ENCODE peak calls at places on chromosomes 16 and 17, in four cellular contexts. P, K, W and F are unnamed samples.

GRCh38 chr17:47901423-47901822 is 5.4 kb downstream of the SP2 start:
- DNase-seq in P (no peak), W (no peak), K (no peak), F (no peak)

GRCh38 chr17:1896243-1897163 is 66.7 kb downstream of the RPA1 start:
- DNase-seq in P (no peak), W (peak; percentile 17), K (peak; percentile 40), F (no peak)

GRCh38 chr17:44522883-44523671 is 19.9 kb upstream of the GPATCH8 start:
- DNase-seq in W (peak; percentile 46), P (peak; percentile 60), K (peak; percentile 65), F (no peak)

GRCh38 chr17:50036455-50037320 is 19.2 kb upstream of the ITGA3 start:
- DNase-seq in P (no peak), W (no peak), K (no peak), F (no peak)

GRCh38 chr17:83162035-83162745 is 82.8 kb downstream of the METRNL start:
- DNase-seq in K (no peak), W (no peak), P (no peak), F (no peak)

GRCh38 chr17:56815711-56816110 is 18.0 kb downstream of the C17orf67 start:
- DNase-seq in W (no peak), K (no peak), P (no peak), F (no peak)

GRCh38 chr17:30449480-30449879 is 27.7 kb upstream of the GOSR1 start:
- DNase-seq in P (no peak), W (no peak), K (no peak), F (no peak)

GRCh38 chr17:77235370-77236080 is 94.8 kb downstream of the SEC14L1 start:
- DNase-seq in P (no peak), W (peak; percentile 34), K (no peak), F (no peak)

GRCh38 chr16:19137201-19137601 is 23.4 kb downstream of the ITPRIPL2 start:
- DNase-seq in P (no peak), W (no peak), K (no peak), F (no peak)

GRCh38 chr17:41496803-41497484 is 7.2 kb upstream of the KRT36 start:
- DNase-seq in W (peak; percentile 12), P (peak; percentile 91), K (peak; percentile 66), F (peak; percentile 74)

GRCh38 chr17:5019475-5019956 is 15.7 kb downstream of the SLC52A1 start:
- DNase-seq in W (no peak), P (peak; percentile 22), K (peak; percentile 59), F (no peak)

GRCh38 chr16:84302111-84302954 is 7.7 kb downstream of the WFDC1 start:
- DNase-seq in K (no peak), W (no peak), P (no peak), F (no peak)

GRCh38 chr17:16962804-16963203 is 9.1 kb downstream of the TNFRSF13B start:
- DNase-seq in P (no peak), K (no peak), W (no peak), F (no peak)

GRCh38 chr17:82148011-82148410 is 50.0 kb upstream of the FASN start:
- DNase-seq in W (no peak), P (no peak), K (no peak), F (no peak)

GRCh38 chr17:20992987-20993862 is 49.6 kb downstream of the USP22 start:
- DNase-seq in K (peak; percentile 94), P (peak; percentile 79), W (peak; percentile 3), F (peak; percentile 17)

GRCh38 chr17:42182927-42183734 is 2.1 kb downstream of the HCRT start:
- DNase-seq in W (no peak), P (peak; percentile 61), K (no peak), F (no peak)

GRCh38 chr16:85057948-85058347 is 30.4 kb downstream of the KIAA0513 start:
- DNase-seq in W (peak; percentile 59), P (no peak), K (peak; percentile 40), F (no peak)

GRCh38 chr16:4847774-4848587 is 700 bp downstream of the UBN1 start:
- DNase-seq in K (peak; percentile 42), W (no peak), P (peak; percentile 44), F (peak; percentile 46)

GRCh38 chr17:74975943-74976342 is 3.4 kb upstream of the HID1 start:
- DNase-seq in W (no peak), K (no peak), P (no peak), F (no peak)

GRCh38 chr17:77453613-77454559 is 313.1 kb downstream of the SEC14L1 start:
- DNase-seq in W (no peak), P (peak; percentile 62), K (no peak), F (peak; percentile 63)

GRCh38 chr17:43767053-43767712 is 8.6 kb upstream of the SOST start:
- DNase-seq in P (no peak), W (no peak), K (no peak), F (no peak)

GRCh38 chr17:39756376-39757079 is 18.8 kb downstream of the GRB7 start:
- DNase-seq in P (no peak), K (no peak), W (no peak), F (no peak)

GRCh38 chr16:1088295-1089170 is 7.5 kb downstream of the C1QTNF8 start:
- DNase-seq in W (no peak), K (no peak), P (no peak), F (no peak)

GRCh38 chr17:63222655-63223054 is 223.5 kb downstream of the CYB561 start:
- DNase-seq in K (no peak), P (no peak), W (no peak), F (no peak)

GRCh38 chr17:4938069-4938491 is 1.8 kb downstream of the SLC25A11 start:
- DNase-seq in W (no peak), P (no peak), K (no peak), F (no peak)

GRCh38 chr17:55458977-55459376 is 37.3 kb upstream of the MMD start:
- DNase-seq in K (no peak), P (no peak), W (no peak), F (no peak)

DNA sequence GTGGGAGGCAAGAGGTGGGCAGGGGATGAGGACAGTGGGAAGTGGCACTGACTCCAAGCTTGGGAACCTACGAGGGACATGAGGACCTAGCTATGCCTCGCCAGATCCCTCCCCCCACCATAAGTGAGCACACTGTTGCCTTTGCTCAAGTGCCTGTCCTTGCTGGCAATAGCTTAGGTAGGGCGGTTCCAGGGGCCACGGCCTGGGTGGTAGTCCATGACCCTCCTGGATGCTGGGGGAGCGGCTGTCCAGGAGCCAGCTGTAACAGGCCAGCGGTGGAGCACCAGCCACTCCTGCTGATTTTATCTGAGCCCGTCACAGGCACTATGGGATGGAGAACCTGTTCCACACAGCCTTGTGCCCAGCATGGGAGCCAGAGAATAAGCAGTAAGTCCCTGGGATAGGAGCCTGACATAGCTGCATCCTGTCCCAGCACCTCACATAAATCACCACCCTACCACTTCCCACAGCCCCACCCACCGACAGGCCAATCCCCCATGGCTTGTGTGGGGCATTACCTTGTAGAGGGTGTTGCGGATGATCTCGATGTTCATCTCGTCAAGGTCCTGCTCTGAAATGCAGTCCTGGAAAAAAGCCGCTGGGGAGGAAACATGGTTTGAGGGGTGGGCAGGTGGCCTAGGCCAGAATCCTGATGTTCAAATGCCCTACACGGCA is 11.8 kb downstream of the HSD11B2 start:
- DNase-seq in K (no peak), W (no peak), P (no peak), F (no peak)
- TF ChIP-seq SPI1 in K (no peak), W (no peak), P (no peak), F (no peak)

GRCh38 chr17:80068301-80069160 is 32.1 kb downstream of the CCDC40 start:
- DNase-seq in P (peak; percentile 53), K (no peak), W (no peak), F (no peak)

GRCh38 chr17:80070375-80071115 is 30.8 kb upstream of the GAA start:
- DNase-seq in K (no peak), W (no peak), P (no peak), F (no peak)

GRCh38 chr17:80067393-80067986 is 31.0 kb downstream of the CCDC40 start:
- DNase-seq in W (no peak), P (no peak), K (no peak), F (no peak)

GRCh38 chr17:80069886-80070177 is 31.5 kb upstream of the GAA start:
- DNase-seq in K (no peak), W (no peak), P (no peak), F (no peak)

DNA sequence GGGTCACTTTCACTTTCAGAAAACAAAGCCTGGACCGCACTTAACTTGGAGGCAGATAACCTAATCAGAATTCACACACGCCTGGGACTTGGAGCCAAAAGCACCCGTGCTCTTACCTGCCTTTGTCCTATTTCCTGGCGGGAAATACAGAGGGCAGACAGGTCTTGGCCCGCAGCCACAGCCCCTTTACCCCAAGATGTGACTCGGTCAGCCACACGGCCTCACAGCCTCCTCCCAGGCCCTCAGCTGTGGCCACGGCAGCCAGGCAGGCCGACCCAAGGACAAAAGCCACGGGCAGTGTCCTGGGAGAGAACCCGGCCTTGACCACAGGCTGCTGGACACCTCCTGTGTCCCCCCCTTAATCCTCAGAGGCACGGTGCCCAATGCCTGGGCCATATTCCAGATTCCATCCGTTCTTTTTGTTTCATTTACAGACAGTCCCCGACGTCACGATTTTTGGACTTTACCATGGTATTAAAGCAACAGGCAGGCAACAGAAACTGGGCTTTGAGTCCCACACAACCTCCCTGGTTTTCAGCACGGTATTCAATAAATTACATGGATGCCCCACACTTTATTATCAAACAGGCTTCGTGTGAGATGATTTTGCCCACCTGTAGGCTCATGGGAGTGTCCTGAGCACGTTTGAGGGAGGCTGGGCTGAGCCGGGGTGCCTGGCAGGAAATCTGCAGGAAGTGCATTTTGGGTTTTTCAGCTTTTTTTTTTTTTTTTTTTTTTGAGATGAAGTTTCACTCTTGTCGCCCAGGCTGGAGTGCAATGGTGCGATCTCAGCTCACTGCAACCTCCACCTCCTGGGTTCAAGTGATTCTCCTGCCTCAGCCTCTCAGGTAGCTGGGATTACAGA is 30.0 kb upstream of the GAA start:
- DNase-seq in K (no peak), P (no peak), W (no peak), F (no peak)
- TF ChIP-seq SPI1 in K (no peak), P (no peak), W (no peak), F (no peak)

GRCh38 chr17:76080934-76081287 is 1.9 kb downstream of the ZACN start:
- DNase-seq in W (no peak), P (no peak), K (no peak), F (no peak)
- TF ChIP-seq SPI1 in W (no peak), P (no peak), K (no peak), F (no peak)

GRCh38 chr16:50585331-50585776 is 37.2 kb downstream of the NKD1 start:
- DNase-seq in K (no peak), W (no peak), P (no peak), F (no peak)

GRCh38 chr16:50583211-50583610 is 35.0 kb downstream of the NKD1 start:
- DNase-seq in K (no peak), P (no peak), W (no peak), F (no peak)

GRCh38 chr16:50581830-50582229 is 33.6 kb downstream of the NKD1 start:
- DNase-seq in K (no peak), P (no peak), W (no peak), F (no peak)

GRCh38 chr16:50587543-50587942 is 39.3 kb downstream of the NKD1 start:
- DNase-seq in K (no peak), W (no peak), P (no peak), F (no peak)

DNA sequence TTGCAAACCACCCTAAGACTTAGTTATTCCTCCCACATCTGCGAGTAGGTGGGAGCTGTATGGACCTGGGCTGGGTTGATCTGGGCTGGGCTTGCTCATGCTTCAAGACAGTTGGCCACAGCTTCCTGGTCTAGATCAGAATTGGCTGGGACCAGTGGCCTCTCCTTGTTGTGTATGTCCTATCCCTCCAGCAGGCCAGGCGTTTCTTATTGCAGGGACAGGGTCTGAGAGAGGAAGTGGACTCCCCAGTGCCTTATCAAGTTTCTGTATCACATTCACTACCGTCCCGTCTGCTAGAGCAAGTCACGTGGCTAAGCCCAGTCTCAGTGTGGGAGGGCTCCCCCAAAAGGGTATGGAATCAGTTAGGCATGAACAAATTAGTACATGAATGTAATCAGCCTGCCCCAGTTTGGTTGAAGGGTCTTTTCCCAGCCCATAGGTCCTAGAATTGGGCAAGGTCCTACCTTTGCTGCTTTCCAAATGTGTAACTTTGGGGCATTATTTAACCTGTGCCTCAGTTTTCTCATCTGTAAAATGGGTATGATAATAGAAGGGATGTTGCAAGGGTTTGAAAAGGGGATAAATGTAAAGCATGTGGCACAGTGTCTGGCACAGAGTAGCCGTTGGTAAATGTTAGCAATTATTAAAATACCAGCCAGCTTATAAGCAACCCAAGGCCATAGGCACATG is 36.0 kb downstream of the NKD1 start:
- DNase-seq in K (no peak), P (peak; percentile 19), W (no peak), F (peak; percentile 30)
- TF ChIP-seq SPI1 in K (peak; percentile 83), P (peak; percentile 82), W (peak; percentile 85), F (peak; percentile 69)